ENCODE peak calls at places on chromosomes 16 and 17, in ten cellular contexts. D is neuronal stem cell, W is astrocyte, L is HCT116, B is neural progenitor cell, T is Karpas-422, S is MM.1S, V is GM23248, M is fibroblast of lung, X is colonic mucosa. N is an unnamed sample. For H3K4me1, the result is how much of the 10 kb centered on the place peaks cover.

GRCh38 chr17:71071837-71072236 is 902.5 kb downstream of the KCNJ2 start:
- DNase-seq in D (no peak), W (peak), L (peak), B (no peak), T (no peak), S (no peak), V (peak), M (peak), X (no peak), N (no peak)

GRCh38 chr16:87921236-87921773 is 15.0 kb downstream of the CA5A start:
- DNase-seq in D (no peak), W (no peak), L (peak), B (no peak), T (peak), S (no peak), V (no peak), M (no peak), X (no peak), N (no peak)

GRCh38 chr17:80565347-80566053 is 20.9 kb downstream of the RPTOR start:
- DNase-seq in D (no peak), W (no peak), L (no peak), B (peak), T (no peak), S (no peak), V (no peak), M (no peak), X (no peak), N (no peak)

GRCh38 chr16:85027968-85028637 is 508 bp downstream of the KIAA0513 start:
- DNase-seq in D (no peak), W (no peak), L (no peak), B (peak), T (peak), S (no peak), V (peak), M (no peak), X (peak), N (no peak)

GRCh38 chr16:85353013-85353412 is 240.7 kb upstream of the CIBAR2 start:
- DNase-seq in D (no peak), W (no peak), L (no peak), B (no peak), T (no peak), S (no peak), V (no peak), M (no peak), X (no peak), N (no peak)

GRCh38 chr17:82267575-82268379 is 5.7 kb downstream of the CSNK1D start:
- DNase-seq in D (no peak), W (peak), L (no peak), B (no peak), T (no peak), S (no peak), V (peak), M (peak), X (peak), N (peak)

GRCh38 chr17:8393470-8394231 is 4.0 kb downstream of the RNF222 start:
- DNase-seq in D (no peak), W (no peak), L (no peak), B (no peak), T (peak), S (peak), V (no peak), M (peak), X (peak), N (no peak)

GRCh38 chr17:39949028-39949427 is 13.8 kb upstream of the GSDMA start:
- DNase-seq in D (no peak), W (no peak), L (no peak), B (no peak), T (no peak), S (no peak), V (no peak), M (no peak), X (no peak), N (no peak)

GRCh38 chr17:10052414-10052813 is 146.0 kb downstream of the GAS7 start:
- DNase-seq in D (no peak), W (no peak), L (no peak), B (no peak), T (peak), S (no peak), V (no peak), M (no peak), X (no peak), N (no peak)

GRCh38 chr16:86597880-86598606 is 19.7 kb downstream of the FOXL1 start:
- DNase-seq in D (no peak), W (peak), L (no peak), B (no peak), T (peak), S (no peak), V (no peak), M (peak), X (no peak), N (no peak)

GRCh38 chr17:58002973-58003372 is 4.1 kb downstream of the SRSF1 start:
- DNase-seq in D (no peak), W (no peak), L (no peak), B (no peak), T (no peak), S (no peak), V (no peak), M (no peak), X (no peak), N (no peak)

GRCh38 chr16:27321013-27321960 is 7.5 kb downstream of the IL4R start:
- DNase-seq in D (no peak), W (peak), L (no peak), B (no peak), T (no peak), S (no peak), V (peak), M (peak), X (no peak), N (peak)

GRCh38 chr17:76957600-76958464 is 89.6 kb downstream of the MGAT5B start:
- DNase-seq in D (no peak), W (peak), L (no peak), B (peak), T (peak), S (no peak), V (peak), M (peak), X (no peak), N (peak)

GRCh38 chr17:76408037-76408849 is 23.8 kb downstream of the SPHK1 start:
- DNase-seq in D (peak), W (no peak), L (peak), B (peak), T (peak), S (peak), V (peak), M (no peak), X (peak), N (no peak)

GRCh38 chr16:42069-42457 is 11.3 kb downstream of the POLR3K start:
- DNase-seq in D (no peak), W (no peak), L (no peak), B (no peak), T (no peak), S (no peak), V (no peak), M (no peak), X (no peak), N (no peak)

GRCh38 chr17:72556944-72557826 is 436.4 kb downstream of the SOX9 start:
- DNase-seq in D (peak), W (peak), L (peak), B (peak), T (peak), S (peak), V (peak), M (peak), X (peak), N (peak)

GRCh38 chr16:88616320-88616719 is 22.1 kb upstream of the IL17C start:
- DNase-seq in D (no peak), W (no peak), L (no peak), B (no peak), T (no peak), S (no peak), V (no peak), M (no peak), X (peak), N (no peak)

GRCh38 chr16:71498031-71498430 is 8.9 kb upstream of the ZNF19 start:
- DNase-seq in D (no peak), W (no peak), L (no peak), B (no peak), T (no peak), S (no peak), V (no peak), M (no peak), X (no peak), N (no peak)

GRCh38 chr17:2090804-2091534 is 36.1 kb downstream of the HIC1 start:
- DNase-seq in D (peak), W (peak), L (no peak), B (peak), T (no peak), S (no peak), V (peak), M (peak), X (peak), N (peak)

GRCh38 chr17:46144246-46144645 is 49.0 kb downstream of the KANSL1 start:
- DNase-seq in D (no peak), W (peak), L (no peak), B (no peak), T (peak), S (peak), V (no peak), M (peak), X (no peak), N (no peak)
- H3K9ac ChIP-seq in D (no peak), W (no peak), L (no peak), B (no peak), T (peak), S (no peak), V (no peak), M (no peak), X (no peak), N (no peak)

GRCh38 chr16:31877876-31878642 is 4.5 kb downstream of the ZNF267 start:
- DNase-seq in D (no peak), W (no peak), L (no peak), B (no peak), T (no peak), S (no peak), V (no peak), M (no peak), X (no peak), N (no peak)
- H3K4me1 ChIP-seq in D (under half), W (under half), L (under half), B (under half), T (under half), S (under half), V (under half), M (under half), X (under half), N (under half)

DNA sequence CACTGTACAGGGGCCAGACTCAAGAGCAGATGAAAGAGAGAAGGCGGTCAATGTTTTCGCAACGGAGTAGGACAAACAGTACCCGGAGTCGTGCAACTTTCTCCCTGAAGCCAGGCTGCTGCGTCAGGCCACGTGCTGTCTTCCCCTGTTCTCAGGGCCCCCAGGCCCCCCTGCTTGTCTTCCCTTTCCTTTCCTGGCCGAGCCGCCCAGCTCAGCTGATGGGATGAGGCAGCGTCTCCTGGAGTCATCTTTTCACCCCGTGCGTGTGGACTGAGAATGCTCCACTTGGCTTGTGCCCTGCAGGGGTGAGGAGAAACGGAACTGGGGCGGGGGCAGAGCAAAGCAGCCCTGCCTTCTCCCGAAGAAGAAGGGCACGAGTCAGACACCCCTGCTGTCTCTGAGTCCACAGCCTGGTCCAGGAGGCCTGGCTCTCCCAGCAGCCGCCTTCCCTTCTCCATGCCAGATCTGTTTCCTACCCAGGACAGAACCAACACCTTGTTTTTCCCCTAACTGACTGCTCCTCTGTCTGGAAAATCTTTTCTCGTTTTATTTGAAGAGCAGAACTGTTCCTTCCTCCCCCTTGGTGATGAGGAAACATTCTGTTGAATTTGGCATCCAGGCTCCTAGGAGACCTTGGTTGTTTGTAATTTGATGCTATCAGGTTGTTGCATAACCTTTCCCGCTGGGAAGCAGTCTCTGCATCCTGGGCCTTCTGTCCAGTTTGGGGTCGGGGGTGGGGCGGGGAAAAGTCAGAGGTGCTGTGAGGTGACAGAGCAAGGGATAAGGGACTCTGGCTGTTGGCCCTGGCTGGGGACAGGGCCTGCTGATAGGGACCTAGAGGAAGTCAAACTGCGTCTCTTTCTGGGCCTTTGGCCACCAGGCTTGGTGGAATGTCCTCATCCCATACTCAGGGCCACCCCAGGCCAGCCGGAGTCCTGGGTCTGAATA is 78.8 kb downstream of the WIPI1 start:
- DNase-seq in D (no peak), W (peak), L (peak), B (peak), T (no peak), S (no peak), V (peak), M (peak), X (peak), N (peak)
- H3K27ac ChIP-seq in D (peak), W (peak), L (peak), B (no peak), T (no peak), S (no peak), V (peak), M (peak), X (peak), N (peak)

GRCh38 chr17:33039874-33040273 is 48.2 kb downstream of the SPACA3 start:
- DNase-seq in D (no peak), W (peak), L (no peak), B (no peak), T (no peak), S (no peak), V (peak), M (peak), X (peak), N (no peak)
- H3K9ac ChIP-seq in D (no peak), W (no peak), L (no peak), B (no peak), T (no peak), S (no peak), V (no peak), M (no peak), X (no peak), N (no peak)

GRCh38 chr16:2770781-2771111 is 6.3 kb downstream of the ELOB start:
- DNase-seq in D (no peak), W (no peak), L (no peak), B (no peak), T (no peak), S (no peak), V (no peak), M (no peak), X (no peak), N (no peak)
- H3K4me1 ChIP-seq in D (under half), W (under half), L (under half), B (under half), T (under half), S (under half), V (under half), M (under half), X (under half), N (under half)

GRCh38 chr17:50668838-50669581 is 34.3 kb downstream of the ABCC3 start:
- DNase-seq in D (no peak), W (no peak), L (no peak), B (no peak), T (no peak), S (no peak), V (no peak), M (no peak), X (no peak), N (peak)
- H3K27ac ChIP-seq in D (no peak), W (peak), L (no peak), B (no peak), T (no peak), S (no peak), V (no peak), M (no peak), X (no peak), N (no peak)

DNA sequence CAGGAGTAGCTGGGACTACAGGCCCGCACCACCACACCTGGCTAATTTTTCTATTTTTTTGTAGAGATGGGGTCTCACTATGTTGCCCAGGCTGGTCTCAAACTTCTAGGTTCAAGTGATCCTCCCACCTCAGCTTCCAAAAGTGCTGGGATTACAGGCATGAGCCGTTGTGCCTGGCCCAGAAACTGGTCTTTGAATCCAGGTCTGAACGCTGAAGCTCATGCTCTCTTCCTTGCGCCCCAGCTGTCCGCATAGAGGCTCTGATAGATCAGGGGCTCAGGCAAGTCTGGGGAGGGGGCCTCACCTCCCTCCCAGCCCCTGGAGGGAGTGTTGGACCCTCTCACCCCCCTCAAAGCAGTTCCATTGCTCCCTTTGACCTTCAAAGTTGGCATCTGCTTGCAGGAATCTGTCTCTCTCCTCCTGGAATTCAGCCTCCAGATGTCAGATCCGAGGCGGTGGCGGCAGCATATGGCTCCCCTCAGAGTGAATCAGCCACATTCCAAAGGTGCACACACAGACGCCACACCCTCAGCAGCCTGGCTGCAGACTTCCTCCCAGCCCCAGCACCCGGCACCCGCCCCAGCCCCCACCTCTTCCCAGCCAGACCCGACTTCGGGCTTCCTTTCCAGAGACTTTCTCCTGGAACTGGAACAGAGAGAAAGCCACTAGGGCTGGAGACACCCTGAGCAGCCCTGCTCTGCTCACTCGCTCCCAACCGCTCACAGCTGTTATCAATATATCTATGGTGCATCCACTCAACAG is 16.9 kb upstream of the GLIS2 start:
- DNase-seq in D (no peak), W (peak), L (peak), B (peak), T (no peak), S (no peak), V (peak), M (peak), X (peak), N (peak)
- H3K9ac ChIP-seq in D (no peak), W (peak), L (peak), B (no peak), T (no peak), S (no peak), V (peak), M (no peak), X (peak), N (peak)

DNA sequence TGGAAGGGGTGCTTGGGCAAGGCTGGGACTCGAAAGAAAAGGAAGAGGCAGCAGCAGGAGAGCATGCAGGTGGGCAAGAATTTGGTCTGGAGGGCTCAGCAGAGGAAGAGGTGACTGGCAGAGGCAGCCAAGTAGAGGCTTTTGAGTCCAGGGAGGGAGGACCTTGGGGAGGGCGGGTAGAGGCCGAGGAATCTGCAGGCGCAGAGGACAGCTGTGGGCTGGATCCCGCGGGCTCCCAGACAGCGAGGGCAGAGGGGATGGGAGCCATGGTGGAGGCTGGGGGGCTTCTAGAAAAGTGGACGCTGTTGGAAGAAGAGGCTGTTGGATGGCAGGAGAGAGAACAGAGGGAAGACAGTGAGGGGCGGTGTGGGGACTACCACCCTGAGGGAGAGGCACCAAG is 2.9 kb downstream of the APOBR start:
- DNase-seq in D (no peak), W (no peak), L (no peak), B (no peak), T (no peak), S (no peak), V (no peak), M (no peak), X (no peak), N (no peak)
- H3K4me1 ChIP-seq in D (under half), W (under half), L (under half), B (under half), T (under half), S (under half), V (under half), M (under half), X (under half), N (under half)

DNA sequence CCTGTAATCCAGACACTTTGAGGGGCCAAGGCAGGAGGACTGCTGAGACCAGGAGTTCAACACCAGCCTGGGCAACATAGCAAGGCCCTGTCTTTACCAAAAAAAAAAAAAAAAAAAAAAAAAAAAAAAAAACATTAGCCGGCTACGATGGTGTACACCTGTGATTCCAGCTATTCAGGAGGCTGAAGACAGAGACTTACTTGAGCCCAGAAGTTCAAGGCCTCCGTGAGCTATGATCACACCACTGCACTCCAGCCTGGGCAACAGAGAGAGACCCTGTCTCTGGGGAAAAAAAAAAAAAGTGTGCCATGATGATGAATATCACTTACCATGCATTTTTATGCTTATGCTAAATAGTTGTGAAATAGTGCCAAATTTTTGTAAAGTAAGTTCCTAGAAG is 197.0 kb downstream of the LGALS9B start:
- DNase-seq in D (no peak), W (no peak), L (no peak), B (no peak), T (no peak), S (no peak), V (no peak), M (no peak), X (no peak), N (no peak)
- H3K27ac ChIP-seq in D (no peak), W (no peak), L (no peak), B (no peak), T (no peak), S (peak), V (no peak), M (no peak), X (no peak), N (no peak)